ENCODE peak calls at places on chromosome 7, in five cellular contexts. W, P, H, J and D are unnamed samples.

GRCh38 chr7:105581066-105581811 is at the start of gene EFCAB10:
- DNase-seq in W (peak), P (peak), H (peak), J (peak), D (peak)

GRCh38 chr7:27098493-27099223 is 2.9 kb upstream of the HOXA1 start:
- DNase-seq in W (no peak), P (no peak), H (no peak), J (no peak), D (no peak)

GRCh38 chr7:122884186-122884585 is 2.1 kb downstream of the CADPS2 start:
- DNase-seq in W (no peak), P (no peak), H (no peak), J (no peak), D (no peak)

GRCh38 chr7:105602325-105603305 is 21.3 kb upstream of the EFCAB10 start:
- DNase-seq in W (no peak), P (no peak), H (no peak), J (no peak), D (no peak)

GRCh38 chr7:44102846-44103565 is 1.1 kb upstream of the AEBP1 start:
- DNase-seq in W (no peak), P (no peak), H (no peak), J (no peak), D (no peak)

GRCh38 chr7:14419554-14419953 is 430.1 kb upstream of the ETV1 start:
- DNase-seq in W (no peak), P (no peak), H (no peak), J (no peak), D (no peak)

GRCh38 chr7:47945261-47946015 is 2.8 kb downstream of the PKD1L1 start:
- DNase-seq in W (peak), P (peak), H (peak), J (peak), D (peak)

GRCh38 chr7:92266415-92267241 is 20.9 kb downstream of the ANKIB1 start:
- DNase-seq in W (no peak), P (no peak), H (no peak), J (no peak), D (no peak)

GRCh38 chr7:2921748-2922147 is 77.6 kb upstream of the GNA12 start:
- DNase-seq in W (no peak), P (no peak), H (no peak), J (no peak), D (no peak)

GRCh38 chr7:46786221-46786951 is 795.5 kb downstream of the TNS3 start:
- DNase-seq in W (no peak), P (no peak), H (no peak), J (no peak), D (no peak)

GRCh38 chr7:23895666-23896096 is 185.7 kb downstream of the STK31 start:
- DNase-seq in W (no peak), P (no peak), H (no peak), J (no peak), D (no peak)

GRCh38 chr7:139679731-139680594 is 97.8 kb downstream of the HIPK2 start:
- DNase-seq in W (no peak), P (no peak), H (no peak), J (peak), D (no peak)

GRCh38 chr7:33444501-33444900 is 315.1 kb downstream of the BBS9 start:
- DNase-seq in W (no peak), P (no peak), H (no peak), J (no peak), D (no peak)

GRCh38 chr7:16130127-16131110 is 290.9 kb downstream of the CRPPA start:
- DNase-seq in W (no peak), P (no peak), H (no peak), J (no peak), D (no peak)

GRCh38 chr7:2199528-2199927 is 33.2 kb downstream of the MAD1L1 start:
- DNase-seq in W (no peak), P (no peak), H (no peak), J (no peak), D (no peak)

GRCh38 chr7:1643270-1644092 is 26.6 kb upstream of the ELFN1 start:
- DNase-seq in W (no peak), P (no peak), H (peak), J (no peak), D (no peak)

GRCh38 chr7:157596026-157596425 is 259.2 kb downstream of the DNAJB6 start:
- DNase-seq in W (no peak), P (no peak), H (no peak), J (no peak), D (no peak)

GRCh38 chr7:12706900-12707536 is 19.6 kb downstream of the ARL4A start:
- DNase-seq in W (no peak), P (no peak), H (no peak), J (no peak), D (no peak)

GRCh38 chr7:132029369-132030160 is 473.1 kb upstream of the PODXL start:
- DNase-seq in W (no peak), P (no peak), H (no peak), J (no peak), D (peak)

GRCh38 chr7:87886875-87887274 is 10.6 kb downstream of the DBF4 start:
- DNase-seq in W (no peak), P (no peak), H (no peak), J (no peak), D (no peak)

GRCh38 chr7:50197547-50197946 is 104.5 kb upstream of the ZPBP start:
- DNase-seq in W (peak), P (no peak), H (no peak), J (no peak), D (no peak)

GRCh38 chr7:128740996-128741395 is 1.8 kb downstream of the CALU start:
- DNase-seq in W (no peak), P (no peak), H (no peak), J (peak), D (no peak)

GRCh38 chr7:50502001-50502684 is 52.0 kb upstream of the FIGNL1 start:
- DNase-seq in W (no peak), P (no peak), H (peak), J (peak), D (no peak)

GRCh38 chr7:157576415-157576814 is 239.6 kb downstream of the DNAJB6 start:
- DNase-seq in W (peak), P (no peak), H (no peak), J (no peak), D (no peak)

GRCh38 chr7:28389504-28390385 is 22.6 kb upstream of the CREB5 start:
- DNase-seq in W (no peak), P (no peak), H (no peak), J (no peak), D (no peak)

GRCh38 chr7:24665564-24666294 is 91.5 kb downstream of the GSDME start:
- DNase-seq in W (no peak), P (no peak), H (no peak), J (no peak), D (peak)

GRCh38 chr7:8115547-8116402 is 146.2 kb downstream of the ICA1 start:
- DNase-seq in W (no peak), P (no peak), H (no peak), J (no peak), D (no peak)

GRCh38 chr7:132161231-132161915 is 414.9 kb downstream of the PLXNA4 start:
- DNase-seq in W (no peak), P (no peak), H (peak), J (peak), D (no peak)

GRCh38 chr7:137772221-137772620 is 74.6 kb downstream of the DGKI start:
- DNase-seq in W (no peak), P (no peak), H (no peak), J (no peak), D (no peak)

GRCh38 chr7:42236266-42237161 is 495 bp downstream of the GLI3 start:
- DNase-seq in W (peak), P (no peak), H (peak), J (peak), D (peak)

GRCh38 chr7:30893357-30893756 is 18.3 kb upstream of the AQP1 start:
- DNase-seq in W (no peak), P (no peak), H (peak), J (peak), D (no peak)

GRCh38 chr7:101884671-101885596 is 67.5 kb downstream of the CUX1 start:
- DNase-seq in W (no peak), P (no peak), H (no peak), J (no peak), D (no peak)

GRCh38 chr7:158645842-158646241 is 58.2 kb upstream of the PTPRN2 start:
- DNase-seq in W (no peak), P (no peak), H (no peak), J (no peak), D (no peak)

GRCh38 chr7:67346876-67347275 is 350.2 kb downstream of the TYW1 start:
- DNase-seq in W (no peak), P (no peak), H (no peak), J (no peak), D (no peak)

GRCh38 chr7:83852136-83852535 is 203.2 kb upstream of the SEMA3E start:
- DNase-seq in W (no peak), P (no peak), H (no peak), J (no peak), D (no peak)

GRCh38 chr7:48059706-48060105 is 24.4 kb downstream of the C7orf57 start:
- DNase-seq in W (no peak), P (no peak), H (no peak), J (no peak), D (no peak)